ENCODE peak calls at places on chromosomes 13 and 19, in seven cellular contexts. A, K, M, Q, J, E and W are unnamed samples.

GRCh38 chr19:39212377-39212742 is 8.3 kb upstream of the SYCN start:
- DNase-seq in M (peak; percentile 66), K (no peak), E (peak; percentile 70), J (peak; percentile 54), A (peak; percentile 71), Q (no peak), W (no peak)

GRCh38 chr13:20390526-20391175 is 135.0 kb downstream of the CRYL1 start:
- DNase-seq in K (no peak), J (no peak), A (no peak), E (no peak), Q (no peak), M (no peak), W (no peak)

GRCh38 chr13:23160241-23161175 is 20.3 kb upstream of the SGCG start:
- DNase-seq in A (peak; percentile 53), K (peak; percentile 2), Q (no peak), J (no peak), E (peak; percentile 38), M (no peak), W (no peak)

GRCh38 chr19:10727599-10728250 is 9.8 kb downstream of the DNM2 start:
- DNase-seq in A (no peak), M (no peak), Q (no peak), J (no peak), E (no peak), K (no peak), W (no peak)

GRCh38 chr13:103102482-103102881 is 36.3 kb upstream of the SLC10A2 start:
- DNase-seq in A (no peak), Q (no peak), K (peak; percentile 0), E (no peak), M (no peak), J (no peak), W (no peak)

GRCh38 chr19:18636969-18637629 is at the start of gene KLHL26:
- DNase-seq in E (no peak), M (no peak), K (no peak), Q (no peak), A (no peak), J (peak; percentile 13), W (no peak)

GRCh38 chr13:74662895-74663294 is 528.7 kb upstream of the KLF12 start:
- DNase-seq in K (no peak), M (no peak), J (no peak), Q (no peak), E (no peak), A (no peak), W (no peak)

GRCh38 chr13:95652244-95652764 is 7.8 kb upstream of the DZIP1 start:
- DNase-seq in Q (no peak), M (peak; percentile 55), E (no peak), K (no peak), A (no peak), J (no peak), W (no peak)

GRCh38 chr19:51274037-51274370 is 23.1 kb downstream of the SIGLECL1 start:
- DNase-seq in J (no peak), A (no peak), E (peak; percentile 0), Q (no peak), K (no peak), M (no peak), W (no peak)

GRCh38 chr19:38793186-38793585 is 4.2 kb downstream of the LGALS7B start:
- DNase-seq in M (no peak), K (peak; percentile 29), E (no peak), A (no peak), J (no peak), Q (peak; percentile 60), W (no peak)

GRCh38 chr13:50999641-51000040 is 90.0 kb downstream of the RNASEH2B start:
- DNase-seq in A (no peak), Q (no peak), K (no peak), J (no peak), E (no peak), M (no peak), W (no peak)

GRCh38 chr19:40686882-40687524 is 3.4 kb downstream of the NUMBL start:
- DNase-seq in K (no peak), M (no peak), Q (no peak), A (no peak), E (no peak), J (no peak), W (peak; percentile 44)

GRCh38 chr13:34038326-34039068 is 220.5 kb downstream of the RFC3 start:
- DNase-seq in A (no peak), M (no peak), Q (no peak), K (peak; percentile 10), E (no peak), J (no peak), W (no peak)

GRCh38 chr13:19618925-19619324 is 14.5 kb upstream of the MPHOSPH8 start:
- DNase-seq in M (peak; percentile 49), K (peak; percentile 10), E (peak; percentile 33), Q (peak; percentile 37), A (peak; percentile 36), J (peak; percentile 24), W (no peak)

GRCh38 chr19:52492991-52493470 is 34.4 kb upstream of the ZNF808 start:
- DNase-seq in K (no peak), J (peak; percentile 62), M (peak; percentile 8), E (peak; percentile 85), Q (no peak), A (peak; percentile 81), W (no peak)

GRCh38 chr13:60335531-60335930 is 61.5 kb upstream of the TDRD3 start:
- DNase-seq in Q (peak; percentile 22), J (no peak), K (peak; percentile 20), E (no peak), A (peak; percentile 10), M (no peak), W (peak; percentile 5)

GRCh38 chr13:44292545-44292944 is 81.1 kb upstream of the SERP2 start:
- DNase-seq in K (no peak), E (no peak), Q (no peak), J (no peak), M (no peak), A (no peak), W (no peak)

GRCh38 chr19:40033989-40034560 is 22.0 kb downstream of the ZNF780B start:
- DNase-seq in J (no peak), A (no peak), M (no peak), K (no peak), Q (no peak), E (no peak), W (no peak)

GRCh38 chr13:36519432-36519831 is 87.1 kb downstream of the CCNA1 start:
- DNase-seq in M (no peak), A (no peak), E (no peak), K (no peak), Q (no peak), J (no peak), W (no peak)

GRCh38 chr13:76884167-76884566 is 2.0 kb downstream of the KCTD12 start:
- DNase-seq in A (peak; percentile 49), J (no peak), M (no peak), E (peak; percentile 78), K (peak; percentile 5), Q (no peak), W (no peak)

GRCh38 chr19:58261968-58262921 is 16.5 kb upstream of the ZNF8 start:
- DNase-seq in M (no peak), Q (no peak), J (no peak), A (no peak), K (peak; percentile 10), E (no peak), W (peak; percentile 48)

GRCh38 chr13:113552079-113552478 is 32.5 kb upstream of the TFDP1 start:
- DNase-seq in M (no peak), A (no peak), E (peak; percentile 22), Q (no peak), J (no peak), K (no peak), W (no peak)

GRCh38 chr13:40572961-40573360 is 93.5 kb downstream of the FOXO1 start:
- DNase-seq in Q (no peak), J (no peak), K (no peak), M (no peak), E (no peak), A (no peak), W (no peak)

GRCh38 chr19:34288381-34288780 is 34.0 kb downstream of the GARRE1 start:
- DNase-seq in M (no peak), A (no peak), E (no peak), J (no peak), Q (no peak), K (no peak), W (no peak)
- H3K4me2 ChIP-seq in M (no peak overlapping the region), A (no peak overlapping the region), E (no peak overlapping the region), J (no peak overlapping the region), Q (no peak overlapping the region), K (no peak overlapping the region), W (no peak overlapping the region)

DNA sequence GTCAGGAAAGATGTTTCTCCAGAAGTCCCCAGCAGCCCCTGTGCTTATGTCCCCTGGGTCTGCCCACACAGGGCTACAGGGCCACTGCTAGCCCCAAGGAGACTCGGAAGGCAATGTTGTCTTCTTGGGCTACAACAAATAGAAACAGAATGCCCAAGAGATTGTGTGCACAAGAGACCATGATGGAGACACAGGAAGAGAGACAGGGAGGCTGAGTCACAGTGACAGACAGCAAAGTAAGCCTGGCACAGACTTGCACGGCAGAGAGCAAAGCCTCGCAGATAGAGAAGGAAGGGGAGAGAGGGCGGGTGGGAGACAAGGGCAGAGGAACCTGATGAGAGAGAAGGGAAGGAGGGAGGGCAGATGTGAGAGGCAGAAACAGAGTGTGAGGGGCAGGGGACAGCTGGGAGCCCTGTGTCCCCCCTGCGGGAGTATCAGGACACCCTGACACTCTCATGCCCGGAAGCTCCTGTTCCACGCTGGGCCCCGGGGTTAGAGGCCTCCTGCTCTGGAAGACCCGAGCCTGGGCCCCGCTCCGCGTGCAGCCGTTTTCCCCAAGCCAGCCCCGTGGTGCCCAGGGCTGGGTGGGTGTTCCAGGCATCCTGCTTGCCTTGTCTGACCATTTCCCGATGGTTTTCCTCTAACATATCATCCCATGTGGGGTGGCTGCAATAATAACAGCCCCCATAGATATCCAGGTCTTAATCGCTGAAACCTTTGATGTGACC is 2.7 kb upstream of the PLA2G4C start:
- DNase-seq in E (no peak), K (no peak), A (no peak), J (no peak), M (no peak), Q (peak; percentile 18), W (no peak)
- TF ChIP-seq CTCF in E (no peak), K (no peak), A (no peak), J (no peak), M (no peak), Q (no peak), W (no peak)

GRCh38 chr13:98827449-98827848 is 75.0 kb upstream of the SLC15A1 start:
- DNase-seq in J (no peak), E (peak; percentile 59), M (no peak), Q (no peak), K (no peak), A (peak; percentile 67), W (no peak)

GRCh38 chr13:98826156-98826555 is 73.7 kb upstream of the SLC15A1 start:
- DNase-seq in J (no peak), E (no peak), M (no peak), Q (peak; percentile 15), A (peak; percentile 45), K (no peak), W (no peak)

GRCh38 chr13:98824376-98825160 is 72.1 kb upstream of the SLC15A1 start:
- DNase-seq in Q (peak; percentile 27), J (no peak), K (no peak), M (no peak), A (no peak), E (no peak), W (no peak)

GRCh38 chr13:98823442-98823841 is 71.0 kb upstream of the SLC15A1 start:
- DNase-seq in J (no peak), E (no peak), K (no peak), M (no peak), A (no peak), Q (no peak), W (no peak)

GRCh38 chr13:98825659-98826058 is 73.2 kb upstream of the SLC15A1 start:
- DNase-seq in Q (no peak), E (no peak), K (no peak), J (no peak), A (peak; percentile 16), M (no peak), W (no peak)
- H3K4me2 ChIP-seq in Q (no peak overlapping the region), E (no peak overlapping the region), K (no peak overlapping the region), J (no peak overlapping the region), A (peak overlapping the region; percentile 67), M (no peak overlapping the region), W (no peak overlapping the region)

GRCh38 chr19:49213791-49214190 is 56.2 kb downstream of the TRPM4 start:
- DNase-seq in M (no peak), E (peak; percentile 70), Q (no peak), A (no peak), J (peak; percentile 27), K (no peak), W (no peak)
- TF ChIP-seq CTCF in M (peak; percentile 46), E (peak; percentile 60), Q (no peak), A (peak; percentile 26), J (peak; percentile 45), K (no peak), W (peak; percentile 14)